ENCODE peak calls at places on chromosomes 12 and 14, in six cellular contexts. Z, Q, E, H, C and V are unnamed samples.
A peak's percentile ranks its signal among the peaks of the same experiment; 100 is the strongest.

GRCh38 chr14:103007555-103007954 is 49.8 kb downstream of the CDC42BPB start:
- DNase-seq in Z (peak; percentile 55), Q (no peak), E (peak; percentile 85), H (peak; percentile 29), C (no peak), V (no peak)

GRCh38 chr14:70697681-70698080 is 56.0 kb downstream of the TTC9 start:
- DNase-seq in Z (no peak), Q (no peak), E (no peak), H (no peak), C (no peak), V (no peak)

GRCh38 chr12:112230136-112230535 is 104.8 kb downstream of the TRAFD1 start:
- DNase-seq in Z (no peak), Q (no peak), E (no peak), H (no peak), C (no peak), V (no peak)

GRCh38 chr12:103840881-103841689 is at the start of gene NT5DC3:
- DNase-seq in Z (peak; percentile 79), Q (peak; percentile 89), E (peak; percentile 87), H (peak; percentile 85), C (peak; percentile 94), V (peak; percentile 91)

GRCh38 chr14:101241807-101242278 is 319.5 kb upstream of the DIO3 start:
- DNase-seq in Z (no peak), Q (peak; percentile 21), E (no peak), H (no peak), C (no peak), V (no peak)

GRCh38 chr12:29655861-29656260 is 127.9 kb downstream of the TMTC1 start:
- DNase-seq in Z (no peak), Q (no peak), E (no peak), H (no peak), C (no peak), V (no peak)

GRCh38 chr12:108338915-108339657 is at the start of gene CMKLR1:
- DNase-seq in Z (peak; percentile 71), Q (peak; percentile 50), E (no peak), H (no peak), C (peak; percentile 24), V (peak; percentile 74)

GRCh38 chr12:41486718-41487117 is 298.6 kb downstream of the PDZRN4 start:
- DNase-seq in Z (no peak), Q (peak; percentile 24), E (no peak), H (no peak), C (no peak), V (no peak)

GRCh38 chr14:68691031-68691864 is 101.6 kb downstream of the ZFP36L1 start:
- DNase-seq in Z (no peak), Q (peak; percentile 61), E (peak; percentile 49), H (peak; percentile 43), C (no peak), V (peak; percentile 61)

GRCh38 chr12:16303939-16304338 is 26.5 kb upstream of the SLC15A5 start:
- DNase-seq in Z (no peak), Q (no peak), E (no peak), H (no peak), C (no peak), V (no peak)

GRCh38 chr14:24595046-24595808 is 14.3 kb downstream of the GZMH start:
- DNase-seq in Z (no peak), Q (no peak), E (no peak), H (no peak), C (no peak), V (no peak)

GRCh38 chr12:118560733-118561132 is 184.4 kb downstream of the SUDS3 start:
- DNase-seq in Z (peak; percentile 48), Q (no peak), E (no peak), H (no peak), C (no peak), V (no peak)

GRCh38 chr12:116385486-116386217 is 108.2 kb upstream of the MED13L start:
- DNase-seq in Z (no peak), Q (peak; percentile 35), E (no peak), H (no peak), C (peak; percentile 38), V (no peak)

GRCh38 chr14:49461529-49462401 is 124.4 kb downstream of the RPS29 start:
- DNase-seq in Z (peak; percentile 27), Q (peak; percentile 92), E (no peak), H (no peak), C (peak; percentile 89), V (no peak)

GRCh38 chr12:89225401-89225800 is 126.9 kb downstream of the DUSP6 start:
- DNase-seq in Z (peak; percentile 12), Q (no peak), E (no peak), H (no peak), C (peak; percentile 40), V (peak; percentile 69)

GRCh38 chr14:85088231-85088630 is 441.7 kb upstream of the FLRT2 start:
- DNase-seq in Z (no peak), Q (no peak), E (no peak), H (no peak), C (no peak), V (no peak)

GRCh38 chr12:86724716-86725115 is 468.5 kb upstream of the MGAT4C start:
- DNase-seq in Z (no peak), Q (no peak), E (no peak), H (no peak), C (no peak), V (no peak)

GRCh38 chr14:61003571-61003970 is 22.5 kb downstream of the SLC38A6 start:
- DNase-seq in Z (no peak), Q (no peak), E (no peak), H (no peak), C (no peak), V (no peak)

GRCh38 chr14:52043690-52044089 is 25.2 kb downstream of the NID2 start:
- DNase-seq in Z (no peak), Q (peak; percentile 75), E (no peak), H (no peak), C (peak; percentile 52), V (no peak)

GRCh38 chr14:71626281-71626835 is 305.9 kb upstream of the RGS6 start:
- DNase-seq in Z (no peak), Q (no peak), E (no peak), H (no peak), C (no peak), V (no peak)

GRCh38 chr14:60106341-60106740 is 14.6 kb downstream of the PCNX4 start:
- DNase-seq in Z (peak; percentile 16), Q (no peak), E (no peak), H (no peak), C (peak; percentile 35), V (no peak)

GRCh38 chr14:99202516-99202915 is 69.5 kb downstream of the BCL11B start:
- DNase-seq in Z (no peak), Q (no peak), E (no peak), H (no peak), C (no peak), V (no peak)

GRCh38 chr14:95507174-95507573 is 9.3 kb downstream of the SYNE3 start:
- DNase-seq in Z (peak; percentile 73), Q (no peak), E (no peak), H (no peak), C (peak; percentile 54), V (no peak)
- H3K27ac ChIP-seq in Z (peak overlapping the region; percentile 76), Q (no peak overlapping the region), E (peak overlapping the region; percentile 22), H (no peak overlapping the region), C (no peak overlapping the region), V (peak overlapping the region; percentile 42)

GRCh38 chr14:89922549-89922907 is 32.0 kb downstream of the EFCAB11 start:
- DNase-seq in Z (no peak), Q (no peak), E (no peak), H (no peak), C (no peak), V (no peak)
- H3K27ac ChIP-seq in Z (no peak overlapping the region), Q (no peak overlapping the region), E (peak overlapping the region; percentile 79), H (peak overlapping the region; percentile 88), C (no peak overlapping the region), V (no peak overlapping the region)

GRCh38 chr12:110028323-110028722 is 20.0 kb downstream of the C12orf76 start:
- DNase-seq in Z (no peak), Q (peak; percentile 22), E (no peak), H (no peak), C (no peak), V (no peak)

GRCh38 chr12:110023634-110024023 is 24.4 kb downstream of the ANKRD13A start:
- DNase-seq in Z (no peak), Q (no peak), E (no peak), H (no peak), C (no peak), V (no peak)

GRCh38 chr12:110020956-110021355 is 21.7 kb downstream of the ANKRD13A start:
- DNase-seq in Z (no peak), Q (no peak), E (no peak), H (no peak), C (no peak), V (no peak)

DNA sequence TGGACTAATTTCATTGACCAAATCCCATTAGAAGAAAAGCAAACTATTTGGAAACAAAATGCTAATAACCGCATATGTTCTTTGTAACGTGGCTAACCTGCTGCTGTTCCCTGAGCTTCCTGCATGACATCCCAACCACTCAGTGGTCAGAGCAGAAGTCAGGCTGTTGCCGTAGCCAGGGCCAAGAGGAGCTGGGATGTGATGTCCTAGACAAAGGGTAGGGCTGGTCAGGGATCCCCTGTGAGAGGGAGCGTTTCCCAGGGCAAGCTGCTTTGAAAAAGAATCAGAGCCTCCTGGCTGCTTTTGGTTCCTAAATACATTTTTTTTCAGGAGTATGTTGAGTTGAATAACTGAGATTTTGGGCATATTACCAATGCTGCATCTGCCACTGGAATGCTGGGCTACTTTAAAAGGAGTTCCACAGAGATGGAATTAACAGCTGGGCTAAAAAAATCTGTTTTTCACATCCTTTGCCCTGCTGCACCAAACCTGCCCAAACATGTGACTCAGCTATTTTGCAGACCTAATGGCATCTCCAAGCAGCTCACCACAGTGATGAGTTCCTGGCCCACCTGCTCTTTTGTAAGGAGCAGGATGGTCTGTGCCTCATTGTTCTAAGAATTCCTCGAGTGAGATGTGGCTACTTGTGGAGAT is 23.9 kb downstream of the ANKRD13A start:
- DNase-seq in Z (no peak), Q (peak; percentile 21), E (no peak), H (peak; percentile 17), C (no peak), V (no peak)
- H3K27ac ChIP-seq in Z (peak overlapping the region; percentile 39), Q (peak overlapping the region; percentile 70), E (peak overlapping the region; percentile 84), H (peak overlapping the region; percentile 62), C (no peak overlapping the region), V (no peak overlapping the region)

GRCh38 chr12:49428652-49429549 is 61.6 kb downstream of the SPATS2 start:
- DNase-seq in Z (no peak), Q (no peak), E (peak; percentile 37), H (no peak), C (no peak), V (no peak)
- H3K27ac ChIP-seq in Z (peak overlapping the region; percentile 29), Q (no peak overlapping the region), E (no peak overlapping the region), H (peak overlapping the region; percentile 27), C (no peak overlapping the region), V (no peak overlapping the region)